ENCODE peak calls at places on chromosomes 2 and 18, in seven cellular contexts. L is fibroblast of mammary gland; R is NB4; O is adrenal gland; S is OCI-LY7; Y is CD8-positive, alpha-beta T cell; X is fibroblast of pulmonary artery. F is an unnamed sample.

GRCh38 chr2:226831266-226831665 is 4.6 kb upstream of the RHBDD1 start:
- DNase-seq in L (peak), R (no peak), O (no peak), S (no peak), Y (no peak), X (no peak), F (no peak)

GRCh38 chr2:202064206-202064880 is 8.7 kb upstream of the KIAA2012 start:
- DNase-seq in L (peak), R (peak), O (no peak), S (no peak), Y (no peak), X (peak), F (no peak)

GRCh38 chr2:27828305-27828704 is 56.8 kb downstream of the MRPL33 start:
- DNase-seq in L (no peak), R (no peak), O (no peak), S (no peak), Y (no peak), X (no peak), F (no peak)

GRCh38 chr2:1492696-1493095 is 79.4 kb downstream of the TPO start:
- DNase-seq in L (no peak), R (no peak), O (no peak), S (no peak), Y (no peak), X (no peak), F (no peak)

GRCh38 chr2:28193552-28194383 is 198.9 kb upstream of the FOSL2 start:
- DNase-seq in L (no peak), R (peak), O (no peak), S (no peak), Y (no peak), X (no peak), F (no peak)

GRCh38 chr2:31107588-31108300 is 30.5 kb downstream of the GALNT14 start:
- DNase-seq in L (peak), R (peak), O (no peak), S (no peak), Y (no peak), X (peak), F (no peak)

GRCh38 chr18:56246912-56247311 is 391.5 kb downstream of the TXNL1 start:
- DNase-seq in L (no peak), R (no peak), O (no peak), S (no peak), Y (no peak), X (no peak), F (no peak)

GRCh38 chr18:13447621-13448020 is 229.1 kb downstream of the LDLRAD4 start:
- DNase-seq in L (peak), R (no peak), O (peak), S (no peak), Y (no peak), X (peak), F (no peak)

GRCh38 chr2:17427401-17427800 is 90.8 kb downstream of the RAD51AP2 start:
- DNase-seq in L (no peak), R (no peak), O (no peak), S (no peak), Y (no peak), X (no peak), F (no peak)

GRCh38 chr18:39825485-39825884 is 2129.5 kb upstream of the PIK3C3 start:
- DNase-seq in L (no peak), R (no peak), O (no peak), S (no peak), Y (no peak), X (peak), F (no peak)

GRCh38 chr2:71460595-71461303 is 7.4 kb downstream of the DYSF start:
- DNase-seq in L (peak), R (peak), O (no peak), S (peak), Y (no peak), X (peak), F (no peak)

GRCh38 chr2:232455426-232456255 is at the start of gene ALPI:
- DNase-seq in L (no peak), R (no peak), O (no peak), S (no peak), Y (no peak), X (no peak), F (no peak)

GRCh38 chr2:149692837-149693518 is 105.4 kb upstream of the MMADHC start:
- DNase-seq in L (no peak), R (no peak), O (no peak), S (no peak), Y (no peak), X (peak), F (no peak)

GRCh38 chr2:33598472-33599174 is 476 bp downstream of the FAM98A start:
- DNase-seq in L (peak), R (peak), O (peak), S (peak), Y (no peak), X (peak), F (peak)

GRCh38 chr2:224723606-224724217 is 7.5 kb upstream of the CCDC195 start:
- DNase-seq in L (peak), R (peak), O (no peak), S (no peak), Y (no peak), X (no peak), F (no peak)

GRCh38 chr18:31356025-31356424 is 20.6 kb upstream of the DSG4 start:
- DNase-seq in L (no peak), R (no peak), O (no peak), S (no peak), Y (no peak), X (no peak), F (no peak)

GRCh38 chr2:30106543-30106942 is 40.3 kb upstream of the YPEL5 start:
- DNase-seq in L (peak), R (no peak), O (peak), S (no peak), Y (no peak), X (peak), F (no peak)

GRCh38 chr2:157233506-157233905 is 24.0 kb upstream of the GALNT5 start:
- DNase-seq in L (peak), R (no peak), O (no peak), S (no peak), Y (no peak), X (peak), F (no peak)

GRCh38 chr2:151162185-151162584 is 99.5 kb downstream of the RBM43 start:
- DNase-seq in L (peak), R (no peak), O (no peak), S (no peak), Y (no peak), X (peak), F (no peak)

GRCh38 chr2:226130192-226130591 is 669.4 kb downstream of the IRS1 start:
- DNase-seq in L (no peak), R (peak), O (no peak), S (no peak), Y (no peak), X (peak), F (no peak)

GRCh38 chr2:207816546-207816945 is 46.8 kb upstream of the FZD5 start:
- DNase-seq in L (no peak), R (no peak), O (no peak), S (no peak), Y (no peak), X (no peak), F (no peak)

GRCh38 chr2:223109341-223109740 is 57.4 kb downstream of the KCNE4 start:
- DNase-seq in L (peak), R (no peak), O (no peak), S (no peak), Y (no peak), X (peak), F (no peak)

GRCh38 chr2:85096616-85097015 is 36.6 kb upstream of the TCF7L1 start:
- DNase-seq in L (no peak), R (no peak), O (no peak), S (no peak), Y (no peak), X (no peak), F (no peak)

GRCh38 chr2:133959066-133959465 is 294.8 kb upstream of the MGAT5 start:
- DNase-seq in L (no peak), R (no peak), O (no peak), S (no peak), Y (no peak), X (no peak), F (no peak)

GRCh38 chr2:199956062-199956380 is 639 bp downstream of the MAIP1 start:
- DNase-seq in L (no peak), R (no peak), O (no peak), S (peak), Y (no peak), X (no peak), F (no peak)

GRCh38 chr18:58896734-58897508 is 32.2 kb downstream of the ZNF532 start:
- DNase-seq in L (no peak), R (no peak), O (no peak), S (peak), Y (no peak), X (no peak), F (no peak)

GRCh38 chr2:33091541-33092123 is 144.9 kb downstream of the LTBP1 start:
- DNase-seq in L (peak), R (no peak), O (no peak), S (no peak), Y (no peak), X (no peak), F (no peak)

GRCh38 chr2:64876137-64876647 is 113.0 kb upstream of the SLC1A4 start:
- DNase-seq in L (peak), R (no peak), O (peak), S (no peak), Y (no peak), X (peak), F (no peak)

GRCh38 chr2:182319556-182319955 is 107.3 kb downstream of the PDE1A start:
- DNase-seq in L (peak), R (no peak), O (no peak), S (no peak), Y (no peak), X (no peak), F (no peak)

GRCh38 chr2:151280276-151280675 is 9.2 kb downstream of the NMI start:
- DNase-seq in L (no peak), R (no peak), O (no peak), S (no peak), Y (no peak), X (peak), F (no peak)

GRCh38 chr2:140526575-140526974 is 1604.2 kb downstream of the LRP1B start:
- DNase-seq in L (no peak), R (no peak), O (no peak), S (no peak), Y (no peak), X (peak), F (no peak)

GRCh38 chr18:46341989-46342525 is 237.9 kb downstream of the HAUS1 start:
- DNase-seq in L (no peak), R (peak), O (no peak), S (no peak), Y (no peak), X (no peak), F (no peak)

GRCh38 chr2:217494572-217494971 is 508.2 kb downstream of the TNS1 start:
- DNase-seq in L (no peak), R (peak), O (no peak), S (no peak), Y (no peak), X (no peak), F (no peak)

GRCh38 chr18:79799619-79800352 is 2.0 kb downstream of the KCNG2 start:
- DNase-seq in L (no peak), R (peak), O (no peak), S (peak), Y (no peak), X (no peak), F (no peak)

GRCh38 chr2:61478086-61478485 is 7.2 kb upstream of the USP34 start:
- DNase-seq in L (no peak), R (no peak), O (no peak), S (no peak), Y (no peak), X (no peak), F (no peak)

GRCh38 chr2:106537711-106538275 is 50.6 kb downstream of the CD8B2 start:
- DNase-seq in L (no peak), R (no peak), O (no peak), S (no peak), Y (no peak), X (no peak), F (no peak)

GRCh38 chr2:15177103-15177502 is 384.0 kb downstream of the NBAS start:
- DNase-seq in L (peak), R (no peak), O (no peak), S (no peak), Y (peak), X (peak), F (peak)

GRCh38 chr18:2223859-2224258 is 347.4 kb downstream of the METTL4 start:
- DNase-seq in L (peak), R (peak), O (peak), S (peak), Y (no peak), X (peak), F (no peak)
- H3K4me3 ChIP-seq in L (no peak), R (no peak), O (no peak), S (no peak), Y (no peak), X (peak), F (no peak)

GRCh38 chr2:210072493-210072892 is 70.1 kb downstream of the RPE start:
- DNase-seq in L (no peak), R (no peak), O (no peak), S (no peak), Y (no peak), X (no peak), F (no peak)

GRCh38 chr2:210072922-210073509 is 70.6 kb downstream of the RPE start:
- DNase-seq in L (peak), R (peak), O (peak), S (peak), Y (no peak), X (peak), F (no peak)
- TF ChIP-seq CTCF in L (peak), R (peak), O (peak), S (peak), Y (peak), X (peak), F (peak)

GRCh38 chr2:37325625-37326071 is 1.0 kb upstream of the PRKD3 start:
- DNase-seq in L (peak), R (peak), O (peak), S (no peak), Y (no peak), X (no peak), F (no peak)
- H3K4me3 ChIP-seq in L (peak), R (peak), O (peak), S (peak), Y (peak), X (peak), F (peak)

GRCh38 chr2:3423492-3424170 is 44.1 kb downstream of the TRAPPC12 start:
- DNase-seq in L (peak), R (peak), O (peak), S (peak), Y (peak), X (peak), F (no peak)
- TF ChIP-seq CTCF in L (peak), R (peak), O (peak), S (peak), Y (peak), X (no peak), F (peak)

GRCh38 chr2:98749053-98749450 is 18.1 kb upstream of the MGAT4A start:
- DNase-seq in L (peak), R (peak), O (peak), S (peak), Y (no peak), X (no peak), F (peak)
- H3K4me3 ChIP-seq in L (no peak), R (no peak), O (no peak), S (no peak), Y (no peak), X (no peak), F (peak)

DNA sequence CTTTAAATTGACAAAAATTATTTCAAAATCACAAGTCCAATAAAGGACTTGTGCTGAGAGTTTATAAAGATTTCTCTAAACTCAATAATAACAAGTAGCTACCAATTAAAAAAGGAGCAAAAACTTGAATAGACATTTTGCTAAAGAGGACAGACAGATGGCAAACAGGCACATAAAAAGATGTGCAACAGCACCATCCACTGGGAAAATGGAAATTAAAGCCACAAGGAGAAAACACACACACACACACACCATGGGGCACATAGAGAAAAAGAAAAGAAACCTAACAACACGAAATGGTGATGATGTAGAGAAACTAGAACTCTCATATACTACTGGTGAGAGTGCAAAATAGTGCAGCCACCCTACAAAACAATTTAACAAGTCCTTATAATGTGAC is 12.6 kb upstream of the SLC9A4 start:
- DNase-seq in L (no peak), R (peak), O (no peak), S (no peak), Y (no peak), X (no peak), F (no peak)
- TF ChIP-seq CTCF in L (no peak), R (no peak), O (no peak), S (peak), Y (no peak), X (no peak), F (no peak)

DNA sequence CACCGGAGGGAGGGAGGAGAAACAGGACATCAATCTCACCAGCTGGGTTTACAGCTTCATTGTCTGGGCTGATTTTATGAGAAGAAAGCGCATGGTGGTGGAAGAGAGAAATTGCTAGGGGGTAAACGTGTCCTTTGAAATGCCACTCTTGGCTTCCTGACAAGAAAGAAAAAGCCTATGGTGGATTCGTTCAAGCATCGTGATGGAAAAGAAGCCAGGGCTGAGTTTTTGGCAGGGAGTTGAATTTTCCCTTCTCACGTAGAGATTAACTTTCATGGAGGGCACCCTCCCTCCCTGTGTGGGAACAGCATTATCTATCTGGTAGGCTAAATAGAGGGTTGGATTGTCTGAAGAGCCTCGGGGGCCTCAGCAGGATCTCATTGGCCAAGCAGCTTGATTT is 502.0 kb downstream of the SLC4A3 start:
- DNase-seq in L (no peak), R (no peak), O (no peak), S (no peak), Y (no peak), X (no peak), F (no peak)
- H3K4me3 ChIP-seq in L (no peak), R (no peak), O (no peak), S (no peak), Y (no peak), X (no peak), F (no peak)

GRCh38 chr2:74502720-74503505 is 3.5 kb upstream of the LBX2 start:
- DNase-seq in L (peak), R (peak), O (peak), S (no peak), Y (no peak), X (peak), F (no peak)
- TF ChIP-seq CTCF in L (peak), R (peak), O (no peak), S (peak), Y (no peak), X (peak), F (peak)

DNA sequence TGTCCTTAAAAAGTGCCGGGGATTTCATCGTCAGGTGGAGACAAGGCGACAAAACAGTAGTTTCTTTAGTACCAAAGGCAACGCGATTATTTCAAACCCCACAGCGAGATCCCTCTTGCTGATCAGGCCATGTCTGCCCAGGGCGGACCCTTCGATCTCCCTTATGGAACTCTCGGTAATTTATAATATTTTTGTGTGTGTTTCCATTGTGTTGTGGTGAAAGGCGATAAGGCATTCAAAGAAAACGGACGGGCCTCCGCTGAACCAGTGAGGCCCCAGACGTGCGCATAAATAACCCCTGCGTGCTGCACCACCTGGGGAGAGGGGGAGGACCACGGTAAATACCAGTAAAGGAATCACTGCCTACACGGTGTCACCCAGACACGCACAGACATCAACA is 1.4 kb upstream of the GAD1 start:
- DNase-seq in L (no peak), R (no peak), O (no peak), S (no peak), Y (no peak), X (no peak), F (no peak)
- H3K4me3 ChIP-seq in L (no peak), R (no peak), O (no peak), S (no peak), Y (peak), X (no peak), F (no peak)

F was measured in GM12864.